ENCODE peak calls at places on chromosomes 7 and 10, in four cellular contexts. T is spleen, N is GM23338, K is sigmoid colon. D is an unnamed sample.

GRCh38 chr10:74150151-74151056 is at the start of gene AP3M1:
- DNase-seq in N (peak; percentile 97), T (peak; percentile 96), K (peak; percentile 91), D (no peak)

GRCh38 chr7:50092579-50093411 is at the start of gene ZPBP:
- DNase-seq in K (no peak), T (peak; percentile 88), N (peak; percentile 76), D (no peak)

GRCh38 chr7:124246262-124246863 is 213.5 kb upstream of the TMEM229A start:
- DNase-seq in K (no peak), N (peak; percentile 10), T (no peak), D (no peak)

GRCh38 chr7:107579881-107580715 is at the start of gene BCAP29:
- DNase-seq in T (peak; percentile 93), K (peak; percentile 84), N (peak; percentile 81), D (no peak)

GRCh38 chr7:91201731-91202130 is 62.5 kb upstream of the FZD1 start:
- DNase-seq in N (no peak), T (no peak), K (no peak), D (no peak)

GRCh38 chr10:93821051-93821772 is 63.5 kb downstream of the LGI1 start:
- DNase-seq in T (no peak), N (peak; percentile 70), K (no peak), D (no peak)

GRCh38 chr7:18866359-18867036 is 250.9 kb downstream of the TWIST1 start:
- DNase-seq in N (no peak), T (no peak), K (peak; percentile 87), D (peak; percentile 94)

GRCh38 chr10:6406220-6407033 is 173.6 kb downstream of the PRKCQ start:
- DNase-seq in T (no peak), N (peak; percentile 41), K (no peak), D (no peak)

GRCh38 chr10:67723601-67724000 is 27.6 kb upstream of the CTNNA3 start:
- DNase-seq in K (no peak), N (no peak), T (no peak), D (no peak)

GRCh38 chr7:102284891-102285540 is 1.7 kb upstream of the SH2B2 start:
- DNase-seq in N (no peak), T (peak; percentile 93), K (peak; percentile 72), D (no peak)

GRCh38 chr10:75599875-75600648 is 168.6 kb downstream of the LRMDA start:
- DNase-seq in K (no peak), T (no peak), N (peak; percentile 74), D (no peak)

GRCh38 chr10:10120671-10121070 is 897.0 kb upstream of the CELF2 start:
- DNase-seq in T (no peak), N (no peak), K (no peak), D (no peak)

GRCh38 chr10:124048371-124049290 is 44.8 kb downstream of the CHST15 start:
- DNase-seq in N (no peak), K (no peak), T (peak; percentile 66), D (no peak)

GRCh38 chr10:127243490-127244272 is 47.3 kb upstream of the INSYN2A start:
- DNase-seq in T (no peak), K (no peak), N (peak; percentile 83), D (no peak)

GRCh38 chr7:95996174-95996573 is 223.8 kb downstream of the DYNC1I1 start:
- DNase-seq in N (no peak), T (no peak), K (no peak), D (no peak)

GRCh38 chr7:143381427-143382125 is 431 bp downstream of the ZYX start:
- DNase-seq in K (peak; percentile 92), N (no peak), T (peak; percentile 90), D (no peak)

GRCh38 chr10:54985732-54986131 is 184.7 kb upstream of the PCDH15 start:
- DNase-seq in N (peak; percentile 73), T (no peak), K (no peak), D (no peak)

GRCh38 chr7:15685358-15686181 is 913 bp downstream of the MEOX2 start:
- DNase-seq in N (peak; percentile 74), K (peak; percentile 73), T (no peak), D (peak; percentile 89)

GRCh38 chr10:131578472-131578970 is 267.0 kb upstream of the TCERG1L start:
- DNase-seq in N (no peak), K (no peak), T (no peak), D (peak; percentile 40)

GRCh38 chr7:106767498-106768323 is 97.4 kb upstream of the PIK3CG start:
- DNase-seq in K (no peak), N (peak; percentile 4), T (no peak), D (no peak)

GRCh38 chr10:114271779-114272167 is 32.7 kb downstream of the VWA2 start:
- DNase-seq in N (no peak), K (peak; percentile 82), T (no peak), D (no peak)

GRCh38 chr10:90872648-90873020 is 860 bp downstream of the RPP30 start:
- DNase-seq in K (no peak), T (no peak), N (no peak), D (no peak)

GRCh38 chr7:74272305-74273038 is 16.7 kb upstream of the CLIP2 start:
- DNase-seq in T (peak; percentile 90), K (peak; percentile 90), N (peak; percentile 70), D (no peak)

GRCh38 chr7:120233338-120233737 is 39.6 kb upstream of the KCND2 start:
- DNase-seq in N (no peak), K (no peak), T (no peak), D (no peak)

GRCh38 chr10:44857363-44858016 is 53.6 kb upstream of the TMEM72 start:
- DNase-seq in N (peak; percentile 95), T (peak; percentile 87), K (peak; percentile 77), D (peak; percentile 76)

GRCh38 chr7:157041004-157041403 is 30.5 kb upstream of the MNX1 start:
- DNase-seq in N (peak; percentile 25), K (no peak), T (no peak), D (no peak)

GRCh38 chr7:155172141-155172540 is 102.0 kb downstream of the HTR5A start:
- DNase-seq in T (no peak), K (no peak), N (no peak), D (no peak)

GRCh38 chr10:6669269-6669859 is 89.3 kb upstream of the PRKCQ start:
- DNase-seq in T (no peak), N (peak; percentile 77), K (no peak), D (no peak)

GRCh38 chr7:131948434-131949053 is 392.1 kb upstream of the PODXL start:
- DNase-seq in T (no peak), K (no peak), N (no peak), D (peak; percentile 49)

GRCh38 chr7:85095357-85095756 is 91.5 kb downstream of the SEMA3D start:
- DNase-seq in T (no peak), K (no peak), N (no peak), D (no peak)

GRCh38 chr7:93117327-93117726 is 452 bp downstream of the SAMD9 start:
- DNase-seq in T (no peak), K (no peak), N (no peak), D (no peak)

GRCh38 chr7:73970801-73971229 is 57.2 kb upstream of the ELN start:
- DNase-seq in N (no peak), K (no peak), T (peak; percentile 67), D (no peak)

GRCh38 chr7:21086688-21087087 is 300.0 kb upstream of the SP8 start:
- DNase-seq in K (no peak), N (no peak), T (no peak), D (no peak)

GRCh38 chr7:50952544-50952943 is 169.8 kb upstream of the GRB10 start:
- DNase-seq in N (no peak), T (no peak), K (no peak), D (no peak)

GRCh38 chr7:2471396-2471795 is 4.8 kb downstream of the GRIFIN start:
- DNase-seq in N (peak; percentile 65), T (no peak), K (peak; percentile 86), D (no peak)

GRCh38 chr7:69880848-69881247 is 282.6 kb downstream of the AUTS2 start:
- DNase-seq in T (no peak), N (no peak), K (no peak), D (no peak)

DNA sequence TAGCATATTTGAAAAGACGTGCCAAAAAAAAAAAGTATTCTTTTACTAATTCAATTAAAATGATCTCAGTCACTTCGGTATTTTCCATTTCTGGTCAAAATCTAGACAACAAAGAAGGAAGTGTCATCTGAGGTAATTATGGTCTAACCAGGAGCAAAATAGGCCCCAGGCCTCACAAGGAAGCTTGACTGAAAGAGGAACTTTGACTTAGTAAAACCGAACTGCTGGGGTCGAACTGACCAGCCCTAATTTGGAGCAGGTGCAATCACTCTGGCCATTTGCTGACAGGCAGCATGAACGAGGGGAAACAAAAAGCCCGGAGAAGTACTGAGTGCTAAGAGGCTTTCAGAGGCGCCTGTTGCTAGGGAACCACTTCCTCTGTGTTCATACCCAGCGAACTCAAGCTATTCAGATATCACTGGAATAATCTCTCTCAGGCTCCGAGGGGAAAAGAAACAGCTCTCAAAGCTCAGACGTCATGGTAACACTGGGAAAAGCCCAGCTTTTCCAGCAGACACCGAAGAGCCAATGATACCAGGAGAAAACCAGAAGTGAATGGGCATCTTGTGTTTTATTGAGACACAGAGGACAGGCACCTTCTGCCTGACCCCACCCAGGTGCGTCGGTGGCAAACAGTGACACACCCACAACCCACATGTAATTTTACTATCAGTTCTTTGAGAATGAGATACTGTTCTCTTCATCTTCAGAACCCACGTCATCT is 126.5 kb downstream of the FAM107B start:
- DNase-seq in N (peak; percentile 62), K (peak; percentile 87), T (peak; percentile 86), D (no peak)
- TF ChIP-seq POLR2AphosphoS5 in N (no peak), K (peak; percentile 3), T (peak; percentile 69), D (peak; percentile 53)

GRCh38 chr7:36522453-36523007 is 132.9 kb downstream of the ANLN start:
- DNase-seq in K (no peak), N (no peak), T (no peak), D (no peak)
- TF ChIP-seq POLR2AphosphoS5 in K (no peak), N (no peak), T (peak; percentile 13), D (no peak)

DNA sequence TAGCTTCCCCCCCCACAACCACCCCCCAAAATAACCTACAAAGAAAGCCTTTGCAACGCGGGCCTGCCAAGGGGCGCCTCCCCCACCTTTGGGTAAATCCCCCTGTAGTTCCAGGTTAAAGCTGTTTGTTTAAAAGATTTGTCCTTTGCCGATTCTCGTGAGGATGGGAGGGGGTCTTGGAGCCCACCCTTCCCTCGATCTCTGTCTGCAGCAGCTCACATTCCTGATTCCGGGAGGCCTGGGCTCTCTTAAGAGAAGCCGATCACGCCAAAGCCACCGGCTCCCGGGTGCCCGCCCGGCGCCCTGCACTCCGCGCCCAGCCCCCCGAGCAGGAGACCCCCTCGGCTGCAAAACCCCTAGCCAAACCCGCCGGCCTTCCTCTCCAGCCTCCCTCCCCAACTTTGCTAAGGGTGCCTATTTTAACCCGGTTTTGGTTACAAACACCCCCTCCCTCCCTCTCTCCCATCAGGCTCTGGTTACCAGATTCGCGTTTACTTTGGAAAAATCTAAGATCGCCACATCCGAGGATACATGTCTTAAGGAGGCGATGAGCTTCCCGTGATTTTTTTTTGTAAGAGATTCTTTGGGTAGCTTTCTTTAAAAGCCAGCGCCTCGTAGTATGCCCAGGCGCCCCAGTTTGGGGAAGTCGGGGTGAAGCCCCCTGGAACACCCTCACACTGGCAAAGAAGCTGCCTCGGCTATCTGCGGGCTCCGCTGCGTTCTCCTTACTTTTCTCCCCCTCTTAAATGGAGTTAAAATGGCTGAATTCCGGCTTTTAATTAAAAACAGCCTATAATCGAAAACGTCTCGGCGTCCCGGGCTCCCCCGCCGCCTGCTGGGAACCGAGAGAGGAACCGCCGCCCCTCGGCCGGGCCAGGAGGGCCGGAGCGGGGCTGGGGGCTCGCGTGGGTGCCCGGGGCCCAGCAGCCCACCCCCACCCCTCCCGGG is 1.0 kb downstream of the TNRC18 start:
- DNase-seq in N (peak; percentile 66), K (no peak), T (peak; percentile 81), D (no peak)
- TF ChIP-seq POLR2AphosphoS5 in N (no peak), K (no peak), T (no peak), D (no peak)

GRCh38 chr10:125158528-125159485 is 1.6 kb downstream of the CTBP2 start:
- DNase-seq in T (peak; percentile 91), K (peak; percentile 71), N (no peak), D (no peak)
- TF ChIP-seq POLR2AphosphoS5 in T (peak; percentile 75), K (peak; percentile 67), N (peak; percentile 34), D (peak; percentile 51)